ENCODE peak calls at places on chromosomes 3 and 15, in nine cellular contexts. T, R, B, Y, O, W, L, S and J are unnamed samples.

GRCh38 chr3:18445421-18446066 is 20.4 kb upstream of the SATB1 start:
- DNase-seq in S (no peak), B (no peak), O (no peak), T (peak), R (peak), L (no peak), W (no peak), Y (peak), J (no peak)

GRCh38 chr3:122092460-122093165 is 37.5 kb downstream of the CD86 start:
- DNase-seq in W (peak), S (no peak), T (peak), Y (no peak), O (peak), L (peak), B (peak), R (no peak), J (no peak)

GRCh38 chr3:76063019-76063418 is 277.7 kb upstream of the ZNF717 start:
- DNase-seq in S (no peak), Y (no peak), W (no peak), R (no peak), T (no peak), B (no peak), O (peak), L (no peak), J (no peak)

GRCh38 chr3:114584734-114585371 is 291.0 kb downstream of the TIGIT start:
- DNase-seq in O (no peak), S (no peak), L (no peak), B (no peak), Y (no peak), W (no peak), R (no peak), T (no peak), J (no peak)

GRCh38 chr3:13391308-13391707 is 28.8 kb downstream of the NUP210 start:
- DNase-seq in S (no peak), B (no peak), R (no peak), L (no peak), O (no peak), Y (no peak), W (peak), T (no peak), J (no peak)

GRCh38 chr3:107661447-107662108 is 138.8 kb downstream of the BBX start:
- DNase-seq in Y (no peak), S (no peak), B (no peak), W (no peak), R (no peak), L (no peak), O (no peak), T (no peak), J (no peak)

GRCh38 chr3:169846458-169847193 is 23.1 kb downstream of the LRRC31 start:
- DNase-seq in B (no peak), R (no peak), T (no peak), W (no peak), Y (no peak), S (no peak), L (no peak), O (peak), J (no peak)

GRCh38 chr15:43550527-43551363 is 33.3 kb downstream of the MAP1A start:
- DNase-seq in O (peak), S (no peak), W (no peak), R (no peak), B (no peak), L (no peak), T (no peak), Y (no peak), J (no peak)

GRCh38 chr3:196138927-196139680 is 57.2 kb upstream of the TFRC start:
- DNase-seq in O (peak), W (no peak), B (no peak), Y (no peak), S (no peak), R (no peak), T (peak), L (no peak), J (no peak)

GRCh38 chr3:55704521-55704920 is 217.4 kb upstream of the WNT5A start:
- DNase-seq in L (no peak), T (no peak), S (no peak), Y (no peak), O (peak), R (no peak), B (no peak), W (no peak), J (no peak)

GRCh38 chr3:72665701-72666443 is 182.4 kb downstream of the SHQ1 start:
- DNase-seq in B (no peak), S (no peak), Y (peak), W (peak), L (no peak), R (peak), T (no peak), O (no peak), J (no peak)

GRCh38 chr3:188974856-188975611 is 196.7 kb upstream of the TPRG1 start:
- DNase-seq in T (no peak), O (peak), W (no peak), Y (no peak), R (no peak), B (no peak), S (no peak), L (no peak), J (no peak)

GRCh38 chr15:83283813-83284562 is 476 bp downstream of the BNC1 start:
- DNase-seq in T (peak), Y (no peak), S (peak), W (no peak), B (no peak), O (no peak), R (no peak), L (no peak), J (no peak)

GRCh38 chr3:535566-536416 is 339.2 kb downstream of the CHL1 start:
- DNase-seq in O (peak), S (peak), W (no peak), Y (no peak), B (peak), R (peak), L (peak), T (peak), J (no peak)

GRCh38 chr3:175664911-175665310 is 805.8 kb downstream of the NAALADL2 start:
- DNase-seq in L (no peak), B (no peak), O (no peak), Y (no peak), S (no peak), T (no peak), W (no peak), R (no peak), J (no peak)

GRCh38 chr3:17261627-17262369 is 377.0 kb downstream of the PLCL2 start:
- DNase-seq in L (no peak), O (no peak), S (no peak), T (no peak), R (no peak), W (no peak), B (no peak), Y (no peak), J (no peak)
- H3K27ac ChIP-seq in L (no peak), O (no peak), S (no peak), T (no peak), R (no peak), W (no peak), B (no peak), Y (no peak), J (no peak)

GRCh38 chr15:96321422-96322391 is 8.8 kb upstream of the NR2F2 start:
- DNase-seq in R (no peak), O (peak), L (no peak), S (peak), B (peak), T (peak), Y (peak), W (no peak), J (peak)

GRCh38 chr15:96324192-96324895 is 6.2 kb upstream of the NR2F2 start:
- DNase-seq in L (no peak), S (no peak), Y (no peak), B (no peak), T (no peak), W (no peak), O (peak), R (no peak), J (peak)

GRCh38 chr15:96322401-96323249 is 7.9 kb upstream of the NR2F2 start:
- DNase-seq in L (no peak), Y (no peak), T (peak), W (no peak), S (peak), B (no peak), O (no peak), R (no peak), J (peak)

GRCh38 chr15:96323250-96324162 is 7.0 kb upstream of the NR2F2 start:
- DNase-seq in O (no peak), W (no peak), T (no peak), B (no peak), S (no peak), R (no peak), L (no peak), Y (no peak), J (peak)

DNA sequence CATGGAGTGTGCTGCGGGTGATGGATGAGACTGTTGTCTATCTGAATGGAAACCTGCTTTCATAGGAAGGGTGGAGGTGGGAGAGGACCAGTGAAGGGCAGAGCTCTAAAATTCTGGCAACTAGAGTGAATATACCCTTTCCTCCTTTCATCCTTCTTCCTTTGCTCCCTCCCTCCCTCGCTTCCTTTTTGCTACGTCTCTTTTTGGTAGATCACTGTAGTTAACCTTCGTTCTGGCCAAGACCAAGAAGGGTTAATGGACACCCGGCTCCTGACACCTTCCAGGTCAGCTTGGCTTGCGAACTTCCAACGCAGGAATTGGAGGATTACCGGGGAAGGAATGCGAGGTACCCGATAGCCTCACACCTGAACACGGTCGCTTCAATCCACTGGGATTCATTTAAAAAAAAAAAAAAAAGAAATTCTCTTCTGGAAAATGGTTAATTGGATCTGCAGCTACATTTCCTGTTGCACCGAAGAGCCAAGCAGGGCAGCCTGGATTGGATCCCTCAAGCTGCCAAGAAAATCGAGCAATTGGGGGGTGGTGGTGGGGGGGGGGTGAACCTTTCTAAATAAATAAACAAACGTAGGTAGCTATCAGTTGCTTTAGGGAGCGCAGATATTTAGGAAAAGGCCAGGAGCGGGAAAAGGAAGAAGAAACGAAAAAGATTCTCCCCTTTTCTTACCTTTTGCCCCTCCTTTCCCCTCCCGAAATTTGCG is 9.6 kb upstream of the NR2F2 start:
- DNase-seq in T (no peak), Y (no peak), L (no peak), S (no peak), W (no peak), R (no peak), O (no peak), B (no peak), J (peak)
- H3K4me3 ChIP-seq in T (peak), Y (peak), L (peak), S (no peak), W (no peak), R (peak), O (no peak), B (peak), J (peak)

GRCh38 chr3:100057716-100058575 is 56.4 kb downstream of the FILIP1L start:
- DNase-seq in W (no peak), T (no peak), O (no peak), Y (no peak), B (no peak), R (no peak), S (no peak), L (no peak), J (no peak)
- TF ChIP-seq CTCF in W (no peak), T (peak), O (no peak), Y (peak), B (no peak), R (no peak), S (no peak), L (peak), J (no peak)

GRCh38 chr15:63484433-63484832 is 20.0 kb upstream of the USP3 start:
- DNase-seq in Y (no peak), O (no peak), W (no peak), R (no peak), L (no peak), T (no peak), S (no peak), B (no peak), J (no peak)
- H3K27ac ChIP-seq in Y (no peak), O (no peak), W (peak), R (no peak), L (no peak), T (no peak), S (no peak), B (no peak), J (no peak)

GRCh38 chr3:129602730-129603560 is 3.5 kb downstream of the PLXND1 start:
- DNase-seq in T (peak), R (peak), O (peak), W (no peak), B (peak), L (peak), S (peak), Y (no peak), J (peak)

GRCh38 chr3:129603561-129603942 is 2.9 kb downstream of the PLXND1 start:
- DNase-seq in R (no peak), L (no peak), W (no peak), T (no peak), Y (no peak), S (no peak), B (no peak), O (no peak), J (no peak)

GRCh38 chr3:129600348-129600747 is 6.1 kb downstream of the PLXND1 start:
- DNase-seq in R (no peak), S (no peak), Y (no peak), W (no peak), B (no peak), O (no peak), T (no peak), L (no peak), J (no peak)

GRCh38 chr3:129602309-129602708 is 4.2 kb downstream of the PLXND1 start:
- DNase-seq in W (no peak), L (no peak), B (peak), Y (no peak), T (no peak), O (no peak), S (no peak), R (no peak), J (no peak)

DNA sequence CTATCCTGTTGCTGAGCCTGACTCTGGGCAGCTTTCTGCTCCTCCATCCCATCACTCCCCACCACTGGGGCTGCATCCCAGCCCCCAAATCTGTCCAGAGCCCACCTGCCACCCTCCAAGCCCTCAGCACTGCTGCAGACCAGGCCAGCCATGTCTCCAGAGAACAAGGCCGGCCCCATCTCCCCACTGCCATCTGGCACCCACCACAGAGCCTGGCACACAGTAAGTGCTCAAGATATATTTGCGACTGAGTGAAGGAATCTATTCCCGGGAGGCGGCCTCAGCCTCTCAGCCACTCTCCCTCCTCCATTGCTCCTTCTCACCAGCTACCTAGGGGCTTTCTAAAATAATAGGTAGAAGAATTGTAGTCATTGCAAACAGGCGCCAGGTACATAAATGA is 4.8 kb downstream of the PLXND1 start:
- DNase-seq in S (no peak), Y (no peak), L (no peak), W (no peak), T (no peak), R (no peak), B (no peak), O (no peak), J (no peak)
- H3K4me3 ChIP-seq in S (no peak), Y (no peak), L (peak), W (no peak), T (no peak), R (no peak), B (peak), O (no peak), J (peak)

GRCh38 chr15:99384992-99385669 is 133.8 kb downstream of the LRRC28 start:
- DNase-seq in W (no peak), S (no peak), Y (no peak), B (no peak), R (no peak), T (no peak), O (no peak), L (no peak), J (no peak)
- TF ChIP-seq CTCF in W (peak), S (no peak), Y (no peak), B (no peak), R (no peak), T (no peak), O (no peak), L (peak), J (no peak)

DNA sequence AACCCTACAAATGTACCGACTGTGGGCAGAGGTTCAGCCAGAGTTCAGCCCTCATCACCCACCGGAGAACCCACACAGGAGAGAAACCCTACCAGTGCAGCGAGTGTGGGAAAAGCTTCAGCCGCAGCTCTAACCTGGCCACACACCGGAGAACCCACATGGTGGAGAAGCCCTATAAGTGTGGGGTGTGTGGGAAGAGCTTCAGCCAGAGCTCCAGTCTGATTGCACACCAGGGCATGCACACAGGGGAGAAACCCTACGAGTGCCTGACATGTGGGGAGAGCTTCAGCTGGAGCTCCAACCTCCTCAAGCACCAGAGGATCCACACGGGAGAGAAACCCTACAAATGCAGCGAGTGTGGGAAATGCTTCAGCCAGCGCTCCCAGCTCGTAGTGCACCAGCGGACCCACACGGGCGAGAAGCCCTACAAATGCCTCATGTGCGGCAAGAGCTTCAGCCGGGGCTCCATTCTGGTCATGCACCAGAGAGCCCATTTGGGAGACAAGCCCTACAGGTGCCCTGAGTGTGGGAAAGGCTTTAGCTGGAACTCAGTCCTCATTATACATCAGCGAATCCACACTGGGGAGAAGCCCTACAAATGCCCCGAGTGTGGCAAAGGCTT is 20.7 kb downstream of the ZSCAN2 start:
- DNase-seq in L (no peak), B (no peak), R (no peak), O (no peak), T (no peak), Y (no peak), S (peak), W (no peak), J (no peak)
- H3K27ac ChIP-seq in L (no peak), B (no peak), R (no peak), O (no peak), T (no peak), Y (no peak), S (no peak), W (no peak), J (no peak)

GRCh38 chr3:138937690-138938055 is 9.3 kb downstream of the FOXL2 start:
- DNase-seq in R (peak), O (no peak), L (no peak), Y (no peak), W (no peak), T (no peak), S (no peak), B (no peak), J (no peak)
- H3K4me3 ChIP-seq in R (no peak), O (no peak), L (no peak), Y (no peak), W (no peak), T (no peak), S (no peak), B (no peak), J (peak)

DNA sequence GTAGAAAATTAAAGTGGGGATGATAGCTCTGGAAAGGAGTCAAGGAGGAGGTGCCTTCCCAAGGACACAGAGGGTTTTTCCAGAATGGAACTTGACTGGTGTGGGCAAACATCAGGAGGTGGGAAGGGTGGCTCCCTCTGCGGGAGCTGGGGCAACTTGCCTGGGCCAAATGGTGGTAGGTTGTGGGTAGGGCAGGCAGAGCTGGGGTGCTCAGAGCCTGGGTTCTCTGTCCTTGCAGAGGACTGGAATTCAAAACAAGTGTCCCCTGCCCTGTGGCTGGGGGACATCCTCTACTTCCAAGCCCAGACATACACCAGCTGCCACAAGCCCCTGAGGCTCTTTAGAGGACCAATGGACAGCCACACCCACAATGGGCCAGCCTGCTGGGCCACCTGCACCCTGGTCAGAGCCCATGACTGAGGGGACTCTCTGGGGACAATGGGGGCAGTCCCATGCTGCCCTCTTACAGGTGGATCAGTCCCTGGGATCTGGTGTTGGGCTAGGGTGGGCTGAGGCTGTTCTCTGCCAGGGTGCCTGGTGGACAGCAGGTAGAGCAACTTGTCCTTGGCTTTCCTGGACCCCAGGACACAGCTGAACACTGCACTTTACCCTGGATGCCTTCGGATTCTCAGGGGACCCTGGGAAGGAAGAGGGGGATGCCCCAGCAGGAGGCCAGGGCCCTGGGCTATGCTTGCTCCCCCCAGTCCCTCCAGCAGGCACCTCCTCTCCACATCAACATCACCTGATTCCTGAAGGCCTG is 38.6 kb upstream of the CSPG4 start:
- DNase-seq in W (no peak), Y (no peak), T (no peak), O (no peak), S (no peak), R (no peak), B (peak), L (no peak), J (peak)
- TF ChIP-seq CTCF in W (no peak), Y (no peak), T (no peak), O (no peak), S (no peak), R (no peak), B (no peak), L (no peak), J (no peak)

GRCh38 chr3:37591130-37591865 is 270.4 kb upstream of the CTDSPL start:
- DNase-seq in O (no peak), L (peak), Y (no peak), B (no peak), S (no peak), W (no peak), R (no peak), T (no peak), J (no peak)
- H3K27ac ChIP-seq in O (no peak), L (peak), Y (peak), B (peak), S (no peak), W (no peak), R (no peak), T (no peak), J (peak)